ENCODE peak calls at places on chromosomes 1 and 21, in ten cellular contexts. E, R, G, C, B, U, J, Y, X and W are unnamed samples.

GRCh38 chr1:216723274-216723780 is at the start of gene ESRRG:
- DNase-seq in E (no peak), R (no peak), G (peak), C (peak), B (no peak), U (no peak), J (peak), Y (peak), X (no peak), W (no peak)

GRCh38 chr1:146010126-146010738 is 11.3 kb downstream of the HJV start:
- DNase-seq in E (no peak), R (no peak), G (no peak), C (no peak), B (no peak), U (no peak), J (no peak), Y (no peak), X (no peak), W (no peak)

GRCh38 chr1:111992396-111992985 is 3.0 kb upstream of the KCND3 start:
- DNase-seq in E (no peak), R (no peak), G (no peak), C (no peak), B (no peak), U (no peak), J (no peak), Y (no peak), X (no peak), W (no peak)

GRCh38 chr1:7644906-7645750 is 126.0 kb upstream of the VAMP3 start:
- DNase-seq in E (no peak), R (no peak), G (peak), C (peak), B (no peak), U (no peak), J (peak), Y (no peak), X (no peak), W (no peak)

GRCh38 chr1:224406216-224406615 is 28.4 kb downstream of the WDR26 start:
- DNase-seq in E (no peak), R (peak), G (no peak), C (no peak), B (no peak), U (no peak), J (no peak), Y (no peak), X (no peak), W (no peak)

GRCh38 chr1:206467915-206468314 is 2.4 kb upstream of the IKBKE start:
- DNase-seq in E (peak), R (peak), G (peak), C (no peak), B (no peak), U (peak), J (peak), Y (peak), X (peak), W (no peak)

GRCh38 chr1:160665330-160666078 is 18.7 kb upstream of the SLAMF1 start:
- DNase-seq in E (no peak), R (no peak), G (peak), C (no peak), B (peak), U (peak), J (no peak), Y (peak), X (peak), W (no peak)

GRCh38 chr1:57623039-57623790 is 199.4 kb upstream of the DAB1 start:
- DNase-seq in E (no peak), R (no peak), G (peak), C (no peak), B (peak), U (no peak), J (peak), Y (peak), X (peak), W (peak)

GRCh38 chr1:156897078-156897825 is 3.7 kb downstream of the PEAR1 start:
- DNase-seq in E (no peak), R (peak), G (no peak), C (no peak), B (no peak), U (no peak), J (peak), Y (no peak), X (peak), W (peak)

GRCh38 chr1:158248771-158249170 is 5.5 kb upstream of the CD1A start:
- DNase-seq in E (no peak), R (no peak), G (no peak), C (no peak), B (no peak), U (no peak), J (no peak), Y (no peak), X (no peak), W (no peak)

GRCh38 chr1:107262472-107263286 is 121.8 kb downstream of the NTNG1 start:
- DNase-seq in E (peak), R (peak), G (no peak), C (no peak), B (no peak), U (no peak), J (no peak), Y (no peak), X (no peak), W (no peak)
- H3K4me3 ChIP-seq in E (no peak), R (no peak), G (no peak), C (no peak), B (no peak), U (no peak), J (no peak), Y (no peak), X (no peak), W (no peak)

DNA sequence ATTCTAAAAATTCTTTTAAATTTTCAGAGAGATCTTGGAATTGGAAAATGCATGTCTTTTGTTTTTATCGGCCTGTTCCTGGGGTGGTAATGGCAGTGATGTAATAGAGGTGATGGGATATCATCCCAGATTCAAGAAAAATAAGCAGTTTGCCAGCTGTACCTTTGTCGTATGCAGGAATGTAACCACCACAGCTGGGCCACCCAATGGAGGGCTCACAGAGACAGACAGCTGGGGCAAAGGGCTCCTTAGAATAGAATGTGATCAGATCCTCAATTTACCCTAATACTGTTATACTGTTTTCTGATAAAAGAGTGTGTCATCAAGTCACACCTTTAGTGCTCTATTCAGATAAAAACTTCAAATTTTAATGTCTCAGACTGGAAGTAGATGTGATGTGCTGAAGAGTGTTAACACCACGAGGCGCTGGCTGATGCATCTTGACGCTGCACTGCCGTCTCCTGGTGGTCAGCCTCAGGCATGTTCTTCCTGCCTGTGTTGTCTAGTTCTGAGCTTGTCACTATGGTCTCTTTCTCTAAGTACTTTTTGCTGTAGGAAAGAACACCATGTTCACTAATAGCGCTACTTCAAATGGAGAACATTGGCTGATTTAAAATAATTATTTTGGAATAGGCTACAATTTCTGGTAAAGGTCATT is 78.8 kb downstream of the C1orf21 start:
- DNase-seq in E (no peak), R (peak), G (no peak), C (no peak), B (no peak), U (no peak), J (no peak), Y (no peak), X (peak), W (no peak)
- TF ChIP-seq CTCF in E (peak), R (no peak), G (peak), C (no peak), B (peak), U (peak), J (no peak), Y (peak), X (no peak), W (no peak)

GRCh38 chr1:93990010-93990409 is 80.8 kb upstream of the GCLM start:
- DNase-seq in E (no peak), R (no peak), G (no peak), C (no peak), B (no peak), U (peak), J (no peak), Y (no peak), X (no peak), W (no peak)
- H3K4me3 ChIP-seq in E (no peak), R (no peak), G (no peak), C (no peak), B (no peak), U (no peak), J (no peak), Y (no peak), X (no peak), W (no peak)

GRCh38 chr1:209094384-209094783 is 489.1 kb upstream of the CAMK1G start:
- DNase-seq in E (no peak), R (no peak), G (no peak), C (no peak), B (no peak), U (no peak), J (no peak), Y (no peak), X (no peak), W (no peak)
- TF ChIP-seq CTCF in E (no peak), R (no peak), G (no peak), C (no peak), B (no peak), U (no peak), J (no peak), Y (no peak), X (no peak), W (no peak)

GRCh38 chr21:41865002-41865777 is 14.0 kb downstream of the PRDM15 start:
- DNase-seq in E (no peak), R (no peak), G (no peak), C (no peak), B (peak), U (no peak), J (no peak), Y (no peak), X (no peak), W (no peak)

GRCh38 chr21:41866274-41866809 is 12.8 kb downstream of the PRDM15 start:
- DNase-seq in E (no peak), R (no peak), G (no peak), C (no peak), B (no peak), U (no peak), J (no peak), Y (no peak), X (no peak), W (no peak)

GRCh38 chr21:41869771-41870170 is 9.4 kb downstream of the PRDM15 start:
- DNase-seq in E (no peak), R (no peak), G (no peak), C (no peak), B (no peak), U (no peak), J (no peak), Y (no peak), X (no peak), W (no peak)

GRCh38 chr21:41867313-41867712 is 11.8 kb downstream of the PRDM15 start:
- DNase-seq in E (no peak), R (no peak), G (no peak), C (no peak), B (no peak), U (no peak), J (no peak), Y (no peak), X (no peak), W (no peak)

DNA sequence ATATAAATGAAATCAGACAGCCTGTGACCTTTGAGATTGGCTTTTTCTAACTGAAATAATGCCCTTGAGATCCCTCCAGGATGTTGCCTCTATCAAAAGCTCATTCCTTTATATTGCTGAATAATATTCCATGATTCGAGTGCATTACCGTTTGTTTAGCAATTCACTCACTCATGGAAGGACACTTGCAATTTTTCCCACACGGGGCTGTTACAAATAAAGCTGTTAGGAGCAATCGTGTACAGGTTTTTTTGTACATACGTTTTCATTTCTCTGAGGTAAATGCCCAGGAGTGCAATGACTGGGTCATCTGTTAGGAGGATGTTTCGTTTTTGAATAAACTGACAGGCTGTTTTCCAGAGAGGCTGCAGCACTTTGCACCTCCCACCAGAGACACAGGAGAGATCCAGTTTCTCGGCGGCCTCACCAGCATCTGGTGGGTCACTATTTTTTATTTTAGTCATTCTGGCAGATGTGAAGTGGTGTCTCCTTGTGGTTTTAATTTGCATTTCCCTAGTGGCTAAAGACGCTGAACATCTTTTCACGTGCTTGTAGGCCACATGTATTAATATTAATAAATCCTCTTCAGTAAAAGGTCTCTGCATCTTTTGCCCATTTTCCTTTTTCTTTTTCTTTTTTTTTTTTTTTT is 11.0 kb downstream of the PRDM15 start:
- DNase-seq in E (peak), R (peak), G (no peak), C (no peak), B (no peak), U (no peak), J (peak), Y (no peak), X (no peak), W (no peak)
- H3K4me3 ChIP-seq in E (no peak), R (no peak), G (no peak), C (no peak), B (no peak), U (no peak), J (no peak), Y (no peak), X (no peak), W (no peak)

GRCh38 chr1:33001282-33001681 is 35.4 kb downstream of the AK2 start:
- DNase-seq in E (no peak), R (no peak), G (no peak), C (no peak), B (peak), U (no peak), J (no peak), Y (no peak), X (no peak), W (no peak)
- TF ChIP-seq CTCF in E (peak), R (peak), G (no peak), C (no peak), B (peak), U (no peak), J (no peak), Y (no peak), X (peak), W (peak)